ENCODE peak calls at places on chromosomes 12 and 14, in five cellular contexts. Z, C, R, A and S are unnamed samples.
A peak's percentile ranks its signal among the peaks of the same experiment; 100 is the strongest.

GRCh38 chr14:35340616-35341453 is 48.7 kb downstream of the PSMA6 start:
- DNase-seq in R (no peak), Z (no peak), C (no peak), A (no peak), S (no peak)

GRCh38 chr14:64910847-64911495 is 3.3 kb upstream of the CHURC1 start:
- DNase-seq in R (peak; percentile 78), A (peak; percentile 60), Z (peak; percentile 63), C (no peak), S (no peak)

GRCh38 chr12:24904871-24905270 is 44.0 kb downstream of the BCAT1 start:
- DNase-seq in A (no peak), R (no peak), Z (no peak), C (no peak), S (no peak)

GRCh38 chr12:74349925-74350324 is 187.7 kb upstream of the ATXN7L3B start:
- DNase-seq in A (no peak), Z (no peak), C (no peak), R (peak; percentile 0), S (no peak)

GRCh38 chr14:95364481-95365209 is 44.9 kb upstream of the CLMN start:
- DNase-seq in A (no peak), C (no peak), R (no peak), Z (no peak), S (no peak)

GRCh38 chr14:70622111-70622712 is 19.5 kb upstream of the TTC9 start:
- DNase-seq in Z (peak; percentile 56), C (peak; percentile 52), R (peak; percentile 53), A (peak; percentile 82), S (no peak)

GRCh38 chr12:93759512-93760081 is 82.4 kb downstream of the CRADD start:
- DNase-seq in A (no peak), Z (no peak), R (no peak), C (no peak), S (no peak)

GRCh38 chr12:89279499-89279898 is 72.8 kb downstream of the DUSP6 start:
- DNase-seq in A (no peak), R (no peak), Z (no peak), C (no peak), S (no peak)

GRCh38 chr12:19771858-19772257 is 332.6 kb downstream of the AEBP2 start:
- DNase-seq in C (no peak), Z (peak; percentile 37), A (no peak), R (peak; percentile 69), S (no peak)

GRCh38 chr12:100453953-100454352 is 19.7 kb upstream of the NR1H4 start:
- DNase-seq in R (no peak), A (no peak), Z (no peak), C (no peak), S (no peak)

GRCh38 chr14:99758121-99758871 is 34.9 kb upstream of the EML1 start:
- DNase-seq in A (peak; percentile 94), Z (peak; percentile 94), C (peak; percentile 84), R (peak; percentile 98), S (peak; percentile 90)

GRCh38 chr12:58359084-58359483 is 417.7 kb downstream of the ATP23 start:
- DNase-seq in R (peak; percentile 24), Z (no peak), A (no peak), C (no peak), S (no peak)

GRCh38 chr12:106304001-106304421 is 1.5 kb downstream of the TCP11L2 start:
- DNase-seq in R (peak; percentile 62), C (no peak), A (no peak), Z (peak; percentile 6), S (no peak)

GRCh38 chr12:76945867-76946266 is 67.0 kb upstream of the CSRP2 start:
- DNase-seq in A (peak; percentile 58), R (peak; percentile 71), C (peak; percentile 35), Z (peak; percentile 43), S (no peak)

GRCh38 chr14:35339761-35340406 is 47.7 kb downstream of the PSMA6 start:
- DNase-seq in C (no peak), R (no peak), Z (no peak), A (no peak), S (no peak)

GRCh38 chr12:79690156-79690605 is 583 bp downstream of the PAWR start:
- DNase-seq in R (peak; percentile 66), C (no peak), Z (peak; percentile 61), A (peak; percentile 40), S (no peak)

GRCh38 chr14:54815016-54815415 is 87.6 kb downstream of the GCH1 start:
- DNase-seq in C (no peak), Z (no peak), R (peak; percentile 85), A (peak; percentile 77), S (no peak)

GRCh38 chr12:77599782-77600491 is 230.8 kb upstream of the NAV3 start:
- DNase-seq in Z (no peak), C (no peak), R (no peak), A (no peak), S (no peak)

GRCh38 chr14:65348137-65348536 is 64.4 kb upstream of the FUT8 start:
- DNase-seq in A (no peak), R (no peak), Z (peak; percentile 70), C (no peak), S (no peak)

GRCh38 chr14:31229638-31230229 is 22.1 kb upstream of the HECTD1 start:
- DNase-seq in R (peak; percentile 98), A (peak; percentile 99), C (peak; percentile 97), Z (peak; percentile 95), S (peak; percentile 97)

GRCh38 chr12:65654230-65654629 is 170.1 kb upstream of the HMGA2 start:
- DNase-seq in Z (no peak), A (no peak), C (no peak), R (no peak), S (no peak)

GRCh38 chr12:78585132-78585531 is 279.4 kb upstream of the SYT1 start:
- DNase-seq in Z (no peak), C (no peak), R (no peak), A (no peak), S (no peak)

GRCh38 chr12:123971770-123972447 is 722 bp downstream of the CCDC92 start:
- DNase-seq in R (peak; percentile 76), A (peak; percentile 72), C (peak; percentile 61), Z (peak; percentile 63), S (no peak)

GRCh38 chr14:49036991-49037390 is 549.2 kb downstream of the RPS29 start:
- DNase-seq in C (no peak), A (no peak), R (no peak), Z (no peak), S (no peak)

GRCh38 chr12:87995581-87996178 is 33.5 kb downstream of the C12orf50 start:
- DNase-seq in R (peak; percentile 78), C (peak; percentile 53), Z (peak; percentile 78), A (peak; percentile 79), S (peak; percentile 20)

GRCh38 chr12:15855646-15856045 is 26.5 kb upstream of the STRAP start:
- DNase-seq in R (peak; percentile 57), A (peak; percentile 47), C (peak; percentile 14), Z (peak; percentile 66), S (no peak)
- H3K27ac ChIP-seq in R (peak overlapping the region; percentile 44), A (peak overlapping the region; percentile 77), C (no peak overlapping the region), Z (peak overlapping the region; percentile 32), S (peak overlapping the region; percentile 30)

GRCh38 chr12:122859303-122860051 is 24.2 kb downstream of the HIP1R start:
- DNase-seq in A (no peak), C (no peak), Z (no peak), R (no peak), S (no peak)

GRCh38 chr12:122858591-122859302 is 23.5 kb downstream of the HIP1R start:
- DNase-seq in R (no peak), C (no peak), A (no peak), Z (no peak), S (no peak)

GRCh38 chr12:122861586-122861970 is 26.3 kb downstream of the HIP1R start:
- DNase-seq in R (no peak), C (no peak), A (no peak), Z (no peak), S (no peak)

GRCh38 chr12:122860854-122861585 is 25.8 kb downstream of the HIP1R start:
- DNase-seq in Z (no peak), A (no peak), C (no peak), R (no peak), S (no peak)

DNA sequence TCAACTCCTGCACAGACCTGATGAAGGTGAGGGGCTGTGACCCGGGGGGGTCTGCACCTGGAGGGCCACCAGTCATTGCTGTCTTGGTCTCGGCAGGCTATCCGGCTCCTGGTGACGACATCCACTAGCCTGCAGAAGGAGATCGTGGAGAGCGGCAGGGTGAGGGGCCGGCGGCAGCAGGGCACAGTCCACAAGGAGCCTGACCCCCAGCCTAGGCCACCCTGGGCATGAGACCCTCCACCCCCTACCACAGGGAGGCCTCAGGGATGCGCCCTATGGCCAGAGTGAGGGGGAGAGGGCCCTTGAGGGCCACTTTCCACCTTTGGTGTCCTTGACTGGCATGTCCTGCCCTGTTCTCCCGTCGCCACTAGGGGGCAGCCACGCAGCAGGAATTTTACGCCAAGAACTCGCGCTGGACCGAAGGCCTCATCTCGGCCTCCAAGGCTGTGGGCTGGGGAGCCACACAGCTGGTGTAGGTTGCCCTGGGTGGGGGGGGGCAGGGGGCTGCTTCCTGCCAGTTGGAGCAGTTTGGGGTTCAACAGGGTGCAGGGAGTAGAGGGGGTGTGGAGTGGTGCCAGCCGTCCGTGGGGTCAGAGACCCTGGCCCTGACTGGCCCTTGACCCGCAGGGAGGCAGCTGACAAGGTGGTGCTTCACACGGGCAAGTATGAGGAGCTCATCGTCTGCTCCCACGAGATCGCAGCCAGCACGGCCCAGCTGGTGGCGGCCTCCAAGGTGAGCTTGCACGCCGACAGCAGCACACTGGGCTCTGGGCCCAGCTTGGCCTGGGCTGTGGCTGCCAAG is 25.0 kb downstream of the HIP1R start:
- DNase-seq in C (peak; percentile 64), A (peak; percentile 88), R (peak; percentile 86), Z (peak; percentile 75), S (no peak)
- H3K27ac ChIP-seq in C (no peak overlapping the region), A (no peak overlapping the region), R (no peak overlapping the region), Z (no peak overlapping the region), S (peak overlapping the region; percentile 43)

DNA sequence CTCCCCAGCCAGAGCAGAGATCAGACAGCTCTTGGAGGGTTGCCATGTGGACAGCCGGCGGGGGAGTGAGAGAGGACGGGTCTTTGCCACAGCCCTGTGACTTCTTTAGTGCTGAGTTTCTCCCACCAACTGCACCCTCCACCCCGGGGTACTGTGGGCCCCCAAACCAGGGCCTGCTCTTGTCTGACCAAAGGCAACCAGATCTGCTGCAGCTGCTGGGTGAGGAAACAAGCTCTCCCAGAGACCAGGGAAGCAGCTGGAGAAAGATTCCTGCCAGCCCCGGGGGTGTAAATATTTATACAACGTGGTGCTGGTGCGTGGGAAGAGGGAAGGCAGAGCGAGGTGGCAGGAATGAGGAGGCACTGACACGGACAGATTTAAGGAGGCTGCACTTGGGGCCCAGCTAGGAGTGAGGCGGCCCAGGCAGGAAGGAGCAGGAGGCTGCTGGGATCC is 14.3 kb upstream of the ZFP36L1 start:
- DNase-seq in Z (peak; percentile 96), A (no peak), C (no peak), R (peak; percentile 87), S (no peak)
- H3K27ac ChIP-seq in Z (peak overlapping the region; percentile 74), A (no peak overlapping the region), C (no peak overlapping the region), R (peak overlapping the region; percentile 82), S (peak overlapping the region; percentile 25)

DNA sequence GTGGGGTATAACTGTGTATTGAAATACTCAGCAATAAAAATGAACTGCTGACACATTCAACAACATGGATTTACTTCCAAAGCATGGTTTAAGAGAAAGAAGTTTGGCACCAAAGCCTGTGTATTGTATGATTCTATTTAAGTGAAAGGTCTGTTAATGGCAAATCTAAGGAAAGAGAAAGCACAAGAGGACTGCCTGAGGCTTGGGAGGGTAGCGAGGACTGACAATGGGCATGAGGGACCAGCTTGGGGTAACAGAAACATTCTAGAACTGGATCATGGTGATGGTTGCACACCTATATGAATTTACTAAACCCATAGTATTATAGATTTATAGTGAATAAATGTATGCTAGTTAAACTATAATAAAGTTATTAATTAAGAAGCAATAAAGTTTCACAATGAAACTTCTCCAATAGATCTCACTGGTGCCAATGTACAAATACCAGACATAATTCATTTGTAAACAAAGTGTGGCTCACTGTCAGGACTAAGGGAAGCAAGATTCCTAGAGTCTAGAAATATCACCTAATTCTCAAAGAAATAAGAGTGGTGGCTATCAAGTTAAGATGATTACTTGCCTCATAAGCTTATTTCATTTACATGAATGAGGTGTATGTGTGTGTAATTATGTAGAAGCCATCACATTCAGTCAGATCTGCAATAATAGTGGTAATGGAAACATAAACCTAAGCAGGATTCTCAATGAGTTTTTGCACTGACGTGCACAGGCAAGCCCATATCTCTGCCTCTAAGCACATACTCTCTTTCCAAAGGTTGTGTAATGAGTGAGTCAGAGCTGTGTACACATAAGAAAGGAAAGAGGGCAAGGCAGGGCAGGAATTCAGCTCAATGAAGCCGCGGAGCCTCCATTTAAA is 353.4 kb downstream of the KCNH5 start:
- DNase-seq in C (peak; percentile 98), R (peak; percentile 78), A (peak; percentile 95), Z (peak; percentile 97), S (peak; percentile 96)
- H3K27ac ChIP-seq in C (peak overlapping the region; percentile 95), R (peak overlapping the region; percentile 26), A (peak overlapping the region; percentile 76), Z (no peak overlapping the region), S (peak overlapping the region; percentile 91)